ENCODE peak calls at places on chromosomes 13 and 19, in eight cellular contexts. P is upper lobe of right lung; E is RWPE2; A is CD4-positive, CD25-positive, alpha-beta regulatory T cell; L is activated CD8-positive, alpha-beta memory T cell treated with anti-CD3 and anti-CD28 coated beads, Interleukin-2, amount 10 ng/mL, durations not matched to agents 7 days and 5 days; N is esophagus mucosa; B is T-cell; S is aorta. U is an unnamed sample.

GRCh38 chr13:96492758-96493157 is 402.9 kb downstream of the HS6ST3 start:
- ATAC-seq in L (no peak), E (no peak), B (no peak), A (no peak), N (no peak), S (no peak), P (no peak), U (no peak)

GRCh38 chr19:45514376-45515051 is 7.2 kb downstream of the VASP start:
- ATAC-seq in P (peak; percentile 76), S (peak; percentile 20), B (no peak), L (peak; percentile 41), N (peak; percentile 56), E (peak; percentile 72), A (no peak), U (peak; percentile 34)

GRCh38 chr13:33452873-33453558 is 167.5 kb upstream of the STARD13 start:
- ATAC-seq in N (no peak), A (no peak), L (no peak), E (no peak), B (no peak), S (peak; percentile 71), P (no peak), U (no peak)

GRCh38 chr19:4742717-4743646 is 19.3 kb upstream of the DPP9 start:
- ATAC-seq in E (no peak), N (no peak), L (no peak), B (no peak), A (no peak), S (no peak), P (peak; percentile 9), U (peak; percentile 27)

GRCh38 chr13:98405107-98405571 is 171.8 kb downstream of the STK24 start:
- ATAC-seq in S (no peak), L (no peak), P (peak; percentile 45), B (no peak), N (no peak), E (no peak), A (no peak), U (no peak)

GRCh38 chr13:110305001-110305400 is 2.0 kb downstream of the COL4A1 start:
- ATAC-seq in E (no peak), L (no peak), A (no peak), B (no peak), S (no peak), P (no peak), N (no peak), U (no peak)

GRCh38 chr13:19601749-19602725 is 31.4 kb upstream of the MPHOSPH8 start:
- ATAC-seq in A (peak; percentile 67), N (peak; percentile 67), L (peak; percentile 86), S (peak; percentile 59), P (peak; percentile 89), B (peak; percentile 78), E (peak; percentile 71), U (peak; percentile 60)

GRCh38 chr19:2306971-2307370 is 983 bp downstream of the LINGO3 start:
- ATAC-seq in B (no peak), S (no peak), N (no peak), A (no peak), P (no peak), E (no peak), L (no peak), U (no peak)

GRCh38 chr19:33047422-33047821 is 17.3 kb downstream of the RHPN2 start:
- ATAC-seq in A (no peak), S (no peak), L (no peak), B (no peak), E (peak; percentile 99), P (peak; percentile 96), N (peak; percentile 96), U (no peak)

GRCh38 chr19:6238643-6239281 is 41.0 kb downstream of the MLLT1 start:
- ATAC-seq in N (peak; percentile 65), P (no peak), A (no peak), L (no peak), B (no peak), S (peak; percentile 59), E (peak; percentile 23), U (peak; percentile 54)

GRCh38 chr13:109744512-109745051 is 41.8 kb downstream of the IRS2 start:
- ATAC-seq in N (no peak), A (no peak), B (no peak), S (no peak), L (no peak), E (no peak), P (peak; percentile 37), U (no peak)

GRCh38 chr19:34838248-34838647 is 65.2 kb upstream of the ZNF599 start:
- ATAC-seq in A (peak; percentile 44), P (peak; percentile 39), B (peak; percentile 65), E (peak; percentile 25), S (no peak), N (no peak), L (no peak), U (no peak)

GRCh38 chr19:58549664-58550361 is 5.1 kb downstream of the CHMP2A start:
- ATAC-seq in A (no peak), N (no peak), E (no peak), B (no peak), L (no peak), S (no peak), P (no peak), U (no peak)

GRCh38 chr13:25738342-25738771 is 313.5 kb downstream of the SHISA2 start:
- ATAC-seq in P (no peak), A (no peak), S (no peak), B (peak; percentile 33), N (no peak), E (no peak), L (no peak), U (no peak)

GRCh38 chr13:112840472-112841302 is 128.3 kb upstream of the MCF2L start:
- ATAC-seq in N (no peak), E (no peak), B (no peak), S (no peak), L (no peak), P (no peak), A (no peak), U (no peak)

GRCh38 chr19:51114087-51114714 is 6.0 kb upstream of the CTU1 start:
- ATAC-seq in N (no peak), A (no peak), E (no peak), B (peak; percentile 66), S (no peak), P (peak; percentile 19), L (peak; percentile 86), U (no peak)

GRCh38 chr19:40223135-40223822 is 3.2 kb downstream of the CCNP start:
- ATAC-seq in E (peak; percentile 43), L (peak; percentile 32), N (peak; percentile 35), B (peak; percentile 42), S (no peak), P (no peak), A (no peak), U (no peak)

GRCh38 chr19:43804443-43804842 is 2.2 kb upstream of the LYPD5 start:
- ATAC-seq in S (no peak), B (no peak), N (no peak), E (no peak), A (no peak), P (no peak), L (no peak), U (no peak)

GRCh38 chr19:10968527-10969081 is 7.8 kb downstream of the SMARCA4 start:
- ATAC-seq in E (no peak), A (no peak), S (no peak), L (no peak), P (peak; percentile 57), N (peak; percentile 49), B (no peak), U (no peak)

GRCh38 chr19:28990522-28990921 is 222.4 kb downstream of the UQCRFS1 start:
- ATAC-seq in B (no peak), N (no peak), L (no peak), E (no peak), P (peak; percentile 15), S (no peak), A (no peak), U (peak; percentile 28)

GRCh38 chr13:99256709-99257108 is 1.5 kb downstream of the GPR18 start:
- ATAC-seq in N (no peak), L (no peak), P (no peak), S (no peak), B (no peak), E (no peak), A (no peak), U (no peak)

GRCh38 chr19:6509118-6509971 is 7.2 kb upstream of the TUBB4A start:
- ATAC-seq in P (peak; percentile 81), E (no peak), S (no peak), A (no peak), N (no peak), L (no peak), B (no peak), U (peak; percentile 25)

GRCh38 chr13:44463759-44464158 is 90.1 kb downstream of the SERP2 start:
- ATAC-seq in B (no peak), L (no peak), E (no peak), S (no peak), A (no peak), N (no peak), P (no peak), U (no peak)

GRCh38 chr13:89027694-89028306 is 1356.6 kb downstream of the SLITRK5 start:
- ATAC-seq in N (no peak), B (no peak), L (no peak), S (no peak), A (no peak), E (no peak), P (no peak), U (no peak)

GRCh38 chr19:21593934-21594844 is 88.8 kb downstream of the ZNF429 start:
- ATAC-seq in N (peak; percentile 40), B (no peak), S (peak; percentile 34), P (peak; percentile 44), A (no peak), L (no peak), E (no peak), U (peak; percentile 60)

GRCh38 chr19:35403116-35403760 is 32.4 kb downstream of the GPR42 start:
- ATAC-seq in E (no peak), S (no peak), L (no peak), N (no peak), B (peak; percentile 20), A (no peak), P (peak; percentile 36), U (no peak)

GRCh38 chr13:44523176-44524017 is 52.7 kb downstream of the TSC22D1 start:
- ATAC-seq in S (no peak), E (peak; percentile 95), A (no peak), B (no peak), L (no peak), N (peak; percentile 86), P (peak; percentile 75), U (no peak)

U was measured in gastroesophageal sphincter.